ENCODE peak calls at places on chromosomes 4 and X, in five cellular contexts. Y is activated CD4-positive, alpha-beta T cell treated with anti-CD3 and anti-CD28 coated beads, Interleukin-2, amount 10 ng/mL, durations not matched to agents 7 days and 5 days; O is aorta; A is stimulated activated CD4-positive, alpha-beta T cell treated with anti-CD3 and anti-CD28 coated beads, Interleukin-1b, Interleukin-23, amount 100 ng/mL, for 1 hour; Z is ecto neural progenitor cell. M is an unnamed sample.

GRCh38 chr4:142961866-142962265 is 115.8 kb upstream of the INPP4B start:
- DNase-seq in Z (no peak), A (no peak), Y (no peak), O (no peak), M (no peak)

GRCh38 chr4:98249831-98250230 is 11.4 kb upstream of the RAP1GDS1 start:
- DNase-seq in Z (no peak), Y (no peak), O (no peak), A (no peak), M (no peak)

GRCh38 chrX:111090458-111090857 is 5.5 kb upstream of the PAK3 start:
- DNase-seq in Z (no peak), O (no peak), Y (no peak), A (no peak), M (no peak)

GRCh38 chr4:89753601-89754066 is 83.3 kb downstream of the SNCA start:
- DNase-seq in Z (no peak), O (no peak), A (no peak), Y (no peak), M (no peak)

GRCh38 chr4:84050014-84050413 is 449.1 kb downstream of the NKX6-1 start:
- DNase-seq in Z (no peak), Y (no peak), A (no peak), O (no peak), M (no peak)

GRCh38 chr4:74613266-74613665 is 168.3 kb downstream of the AREG start:
- DNase-seq in Z (no peak), O (no peak), A (no peak), Y (no peak), M (no peak)

GRCh38 chr4:103024996-103025395 is 5.5 kb upstream of the SLC9B1 start:
- DNase-seq in A (no peak), O (no peak), Y (no peak), Z (no peak), M (no peak)

GRCh38 chr4:53804719-53805118 is 213.4 kb upstream of the LNX1 start:
- DNase-seq in Z (no peak), O (peak), A (no peak), Y (peak), M (no peak)

GRCh38 chr4:77157859-77158486 is 966 bp downstream of the CCNG2 start:
- DNase-seq in Y (peak), A (peak), Z (peak), O (peak), M (peak)

GRCh38 chr4:29853843-29854242 is 866.3 kb upstream of the PCDH7 start:
- DNase-seq in O (no peak), Y (no peak), Z (no peak), A (no peak), M (no peak)

GRCh38 chr4:2291705-2292651 is 30.1 kb upstream of the MXD4 start:
- DNase-seq in Y (no peak), Z (no peak), O (peak), A (no peak), M (peak)

GRCh38 chr4:78024085-78024484 is 33.0 kb upstream of the FRAS1 start:
- DNase-seq in Y (no peak), O (no peak), A (no peak), Z (no peak), M (no peak)